ENCODE peak calls at places on chromosome 10, in seven cellular contexts. V is midbrain; U is omental fat pad; F is naive thymus-derived CD4-positive, alpha-beta T cell; Q is activated CD4-positive, CD25-positive, alpha-beta regulatory T cell; D is NCI-H1092 treated with DMSO at 0.1 percent for 48 hours; W is stomach. I is an unnamed sample.

GRCh38 chr10:71780722-71781121 is 7.4 kb upstream of the VSIR start:
- DNase-seq in Q (no peak), U (no peak), W (no peak), V (no peak), D (no peak), F (no peak), I (no peak)

GRCh38 chr10:17001961-17002749 is 127.5 kb downstream of the CUBN start:
- DNase-seq in D (no peak), Q (no peak), W (no peak), F (peak), U (no peak), V (no peak), I (no peak)

GRCh38 chr10:30970760-30971460 is 60.8 kb downstream of the ZNF438 start:
- DNase-seq in W (no peak), F (no peak), V (no peak), D (no peak), U (no peak), Q (no peak), I (no peak)

GRCh38 chr10:70228503-70228902 is 4.7 kb downstream of the PPA1 start:
- DNase-seq in D (no peak), F (no peak), Q (no peak), U (no peak), V (no peak), W (no peak), I (no peak)

GRCh38 chr10:50360486-50360885 is 109.2 kb upstream of the ASAH2 start:
- DNase-seq in F (no peak), Q (no peak), D (no peak), U (no peak), W (no peak), V (no peak), I (no peak)

GRCh38 chr10:86319626-86320025 is 47.0 kb downstream of the GRID1 start:
- DNase-seq in Q (no peak), D (no peak), U (no peak), V (no peak), W (no peak), F (no peak), I (no peak)

GRCh38 chr10:63464402-63465292 is 1.1 kb downstream of the JMJD1C start:
- DNase-seq in Q (no peak), V (peak), F (no peak), D (peak), U (no peak), W (no peak), I (peak)

GRCh38 chr10:60549686-60550085 is 160.0 kb upstream of the ANK3 start:
- DNase-seq in W (no peak), Q (no peak), D (peak), F (no peak), U (no peak), V (no peak), I (no peak)

GRCh38 chr10:114297136-114297705 is 58.2 kb downstream of the VWA2 start:
- DNase-seq in U (no peak), F (no peak), V (no peak), W (no peak), D (no peak), Q (no peak), I (no peak)

GRCh38 chr10:18368681-18369080 is 228.5 kb downstream of the CACNB2 start:
- DNase-seq in D (no peak), F (no peak), W (no peak), V (no peak), U (no peak), Q (no peak), I (no peak)

GRCh38 chr10:112724404-112724991 is 225.5 kb upstream of the TCF7L2 start:
- DNase-seq in D (no peak), V (no peak), W (no peak), U (no peak), F (no peak), Q (no peak), I (no peak)

GRCh38 chr10:123913688-123914268 is 22.2 kb upstream of the CPXM2 start:
- DNase-seq in V (no peak), W (no peak), Q (no peak), U (no peak), D (peak), F (no peak), I (no peak)

GRCh38 chr10:97333601-97334369 is 744 bp downstream of the FRAT2 start:
- DNase-seq in U (no peak), F (peak), V (no peak), D (no peak), Q (no peak), W (peak), I (no peak)

GRCh38 chr10:132476146-132477065 is 61.2 kb upstream of the INPP5A start:
- DNase-seq in V (no peak), F (no peak), Q (no peak), W (no peak), D (no peak), U (no peak), I (no peak)

GRCh38 chr10:938954-939678 is 7.6 kb upstream of the LARP4B start:
- DNase-seq in W (no peak), D (no peak), Q (no peak), V (no peak), U (no peak), F (peak), I (no peak)

GRCh38 chr10:27041196-27041595 is 59.1 kb downstream of the ANKRD26 start:
- DNase-seq in F (no peak), U (no peak), V (no peak), D (no peak), Q (no peak), W (no peak), I (no peak)

GRCh38 chr10:1526427-1527055 is 210.8 kb downstream of the ADARB2 start:
- DNase-seq in V (no peak), U (no peak), F (no peak), W (no peak), D (no peak), Q (no peak), I (no peak)

GRCh38 chr10:89332718-89333281 is 5.0 kb downstream of the IFIT3 start:
- DNase-seq in W (no peak), F (peak), V (no peak), U (no peak), D (no peak), Q (no peak), I (no peak)

GRCh38 chr10:133467286-133467911 is 13.7 kb downstream of the SCART1 start:
- DNase-seq in V (no peak), W (no peak), U (no peak), D (no peak), F (no peak), Q (no peak), I (no peak)

GRCh38 chr10:1509003-1509402 is 228.3 kb downstream of the ADARB2 start:
- DNase-seq in V (no peak), D (no peak), F (no peak), U (no peak), Q (no peak), W (no peak), I (no peak)

GRCh38 chr10:110923856-110924493 is 4.6 kb downstream of the SHOC2 start:
- DNase-seq in D (no peak), F (no peak), W (no peak), U (no peak), V (no peak), Q (no peak), I (no peak)

GRCh38 chr10:77020426-77021040 is 617.1 kb downstream of the KCNMA1 start:
- DNase-seq in Q (no peak), F (no peak), V (no peak), U (no peak), W (no peak), D (no peak), I (no peak)

GRCh38 chr10:80503584-80504157 is 34.0 kb upstream of the SH2D4B start:
- DNase-seq in D (no peak), W (no peak), F (no peak), Q (no peak), V (no peak), U (no peak), I (no peak)

GRCh38 chr10:4939224-4940072 is 23.8 kb upstream of the AKR1C1 start:
- DNase-seq in D (no peak), W (no peak), Q (no peak), U (no peak), V (no peak), F (no peak), I (no peak)

GRCh38 chr10:70381491-70382421 is 669 bp downstream of the LRRC20 start:
- DNase-seq in Q (no peak), D (peak), W (peak), U (no peak), F (peak), V (peak), I (peak)

GRCh38 chr10:131166486-131166885 is 145.0 kb downstream of the TCERG1L start:
- DNase-seq in W (no peak), U (no peak), F (no peak), V (no peak), D (no peak), Q (no peak), I (peak)

GRCh38 chr10:20990604-20991003 is 93.5 kb upstream of the NEBL start:
- DNase-seq in W (no peak), F (no peak), V (no peak), D (no peak), Q (no peak), U (no peak), I (no peak)

GRCh38 chr10:58511765-58512469 is 755 bp upstream of the BICC1 start:
- DNase-seq in F (no peak), V (no peak), U (no peak), W (no peak), D (no peak), Q (no peak), I (no peak)

I was measured in cerebellum.